ENCODE peak calls at places on chromosomes 13 and 19, in six cellular contexts. R is NCI-H1436, I is HS-5, Q is iris pigment epithelial cell, X is OCI-LY7, M is left ventricle myocardium inferior. O is an unnamed sample.
A peak's percentile ranks its signal among the peaks of the same experiment; 100 is the strongest.

GRCh38 chr13:65560936-65561335 is 1669.2 kb downstream of the PCDH9 start:
- DNase-seq in R (no peak), I (no peak), Q (no peak), X (no peak), M (no peak), O (no peak)

GRCh38 chr13:105627270-105627669 is 908.2 kb downstream of the EFNB2 start:
- DNase-seq in R (no peak), I (no peak), Q (peak; percentile 68), X (no peak), M (no peak), O (no peak)

GRCh38 chr19:29211562-29212416 is 1.2 kb downstream of the UQCRFS1 start:
- DNase-seq in R (no peak), I (no peak), Q (peak; percentile 23), X (no peak), M (no peak), O (no peak)

GRCh38 chr13:41917641-41918040 is 43.3 kb downstream of the VWA8 start:
- DNase-seq in R (no peak), I (peak; percentile 29), Q (peak; percentile 92), X (peak; percentile 27), M (no peak), O (no peak)

GRCh38 chr13:105778196-105778595 is 757.3 kb downstream of the EFNB2 start:
- DNase-seq in R (no peak), I (no peak), Q (peak; percentile 86), X (no peak), M (no peak), O (no peak)

GRCh38 chr13:39039033-39039432 is 777 bp downstream of the NHLRC3 start:
- DNase-seq in R (no peak), I (no peak), Q (no peak), X (peak; percentile 25), M (no peak), O (no peak)

GRCh38 chr13:42066542-42066941 is 18.1 kb downstream of the DGKH start:
- DNase-seq in R (no peak), I (peak; percentile 55), Q (peak; percentile 99), X (no peak), M (no peak), O (no peak)

GRCh38 chr13:110882972-110883371 is 31.9 kb downstream of the ANKRD10 start:
- DNase-seq in R (no peak), I (no peak), Q (peak; percentile 41), X (no peak), M (no peak), O (no peak)

GRCh38 chr13:111202745-111203144 is 87.6 kb downstream of the ARHGEF7 start:
- DNase-seq in R (no peak), I (peak; percentile 23), Q (peak; percentile 92), X (peak; percentile 66), M (no peak), O (no peak)

O was measured in left cardiac atrium.